ENCODE peak calls at places on chromosomes 11 and 22, in nine cellular contexts. N is chondrocyte, A is sigmoid colon, V is AG09309, S is uterus, R is ascending aorta, K is B cell, E is GM10248, I is GM06990. M is an unnamed sample.

GRCh38 chr22:47374273-47374771 is 611.9 kb downstream of the TBC1D22A start:
- DNase-seq in N (peak; percentile 72), A (peak; percentile 52), V (no peak), S (no peak), R (peak; percentile 41), K (no peak), E (no peak), I (no peak), M (no peak)

GRCh38 chr11:111909378-111909777 is 2.2 kb downstream of the CRYAB start:
- DNase-seq in N (no peak), A (no peak), V (no peak), S (no peak), R (no peak), K (no peak), E (no peak), I (no peak), M (no peak)

GRCh38 chr11:116035972-116036371 is 531.8 kb upstream of the CADM1 start:
- DNase-seq in N (no peak), A (no peak), V (no peak), S (no peak), R (no peak), K (no peak), E (peak; percentile 2), I (no peak), M (no peak)

GRCh38 chr22:42814215-42814614 is 42.9 kb downstream of the ARFGAP3 start:
- DNase-seq in N (no peak), A (no peak), V (no peak), S (no peak), R (no peak), K (no peak), E (no peak), I (no peak), M (no peak)

GRCh38 chr11:19225123-19225522 is 15.6 kb downstream of the E2F8 start:
- DNase-seq in N (no peak), A (no peak), V (no peak), S (no peak), R (no peak), K (no peak), E (no peak), I (no peak), M (no peak)

GRCh38 chr11:57315491-57315890 is 9.3 kb downstream of the TNKS1BP1 start:
- DNase-seq in N (peak; percentile 34), A (no peak), V (no peak), S (no peak), R (no peak), K (no peak), E (no peak), I (no peak), M (no peak)

GRCh38 chr11:109527496-109527895 is 105.5 kb downstream of the C11orf87 start:
- DNase-seq in N (no peak), A (no peak), V (peak; percentile 7), S (no peak), R (no peak), K (no peak), E (no peak), I (no peak), M (no peak)

GRCh38 chr11:8352852-8353505 is 89.3 kb upstream of the LMO1 start:
- DNase-seq in N (peak; percentile 52), A (no peak), V (no peak), S (no peak), R (no peak), K (no peak), E (no peak), I (no peak), M (no peak)

GRCh38 chr22:37985050-37985585 is 763 bp upstream of the SOX10 start:
- DNase-seq in N (no peak), A (no peak), V (no peak), S (no peak), R (no peak), K (no peak), E (no peak), I (no peak), M (no peak)

GRCh38 chr11:129184581-129184980 is 7.5 kb downstream of the ARHGAP32 start:
- DNase-seq in N (no peak), A (no peak), V (no peak), S (no peak), R (no peak), K (no peak), E (no peak), I (no peak), M (no peak)

GRCh38 chr11:128324531-128325141 is 262.7 kb downstream of the ETS1 start:
- DNase-seq in N (no peak), A (no peak), V (no peak), S (no peak), R (no peak), K (no peak), E (no peak), I (no peak), M (no peak)

GRCh38 chr22:23075525-23076216 is 5.4 kb downstream of the GNAZ start:
- DNase-seq in N (peak; percentile 51), A (no peak), V (no peak), S (no peak), R (no peak), K (no peak), E (no peak), I (no peak), M (no peak)

GRCh38 chr22:29105468-29105867 is 32.6 kb downstream of the KREMEN1 start:
- DNase-seq in N (no peak), A (no peak), V (no peak), S (no peak), R (no peak), K (no peak), E (no peak), I (no peak), M (no peak)

GRCh38 chr11:65821107-65821506 is 12.7 kb upstream of the SNX32 start:
- DNase-seq in N (no peak), A (no peak), V (no peak), S (no peak), R (no peak), K (no peak), E (no peak), I (no peak), M (no peak)

GRCh38 chr11:70763606-70764005 is 365.3 kb downstream of the CTTN start:
- DNase-seq in N (peak; percentile 49), A (no peak), V (peak; percentile 53), S (no peak), R (no peak), K (no peak), E (no peak), I (no peak), M (no peak)

GRCh38 chr11:32005786-32006406 is 85.0 kb upstream of the RCN1 start:
- DNase-seq in N (no peak), A (no peak), V (no peak), S (no peak), R (no peak), K (no peak), E (no peak), I (no peak), M (no peak)

DNA sequence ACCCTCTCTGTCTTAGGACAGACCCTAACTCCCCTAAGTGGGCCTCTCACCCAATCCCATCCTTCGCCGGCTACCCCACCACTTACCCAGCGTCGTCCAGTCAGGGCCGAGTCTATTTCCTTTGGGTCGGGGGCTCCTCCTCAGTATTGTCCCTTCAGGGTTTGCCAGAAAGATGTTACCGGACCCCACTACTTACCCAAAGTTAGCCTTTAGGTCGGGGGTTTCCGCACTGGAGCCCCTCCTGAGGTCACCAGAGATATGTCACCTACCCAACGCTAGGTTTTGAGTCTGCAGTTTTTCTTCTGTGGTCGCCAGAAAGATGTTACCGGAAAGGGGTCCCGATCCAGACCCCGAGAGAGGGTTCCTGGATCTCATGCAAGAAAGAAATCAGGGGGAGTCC is 17.9 kb upstream of the B4GALNT4 start:
- DNase-seq in N (peak; percentile 29), A (no peak), V (no peak), S (peak; percentile 14), R (no peak), K (no peak), E (no peak), I (no peak), M (no peak)
- TF ChIP-seq CTCF in N (no peak), A (no peak), V (no peak), S (no peak), R (no peak), K (no peak), E (no peak), I (no peak), M (no peak)

DNA sequence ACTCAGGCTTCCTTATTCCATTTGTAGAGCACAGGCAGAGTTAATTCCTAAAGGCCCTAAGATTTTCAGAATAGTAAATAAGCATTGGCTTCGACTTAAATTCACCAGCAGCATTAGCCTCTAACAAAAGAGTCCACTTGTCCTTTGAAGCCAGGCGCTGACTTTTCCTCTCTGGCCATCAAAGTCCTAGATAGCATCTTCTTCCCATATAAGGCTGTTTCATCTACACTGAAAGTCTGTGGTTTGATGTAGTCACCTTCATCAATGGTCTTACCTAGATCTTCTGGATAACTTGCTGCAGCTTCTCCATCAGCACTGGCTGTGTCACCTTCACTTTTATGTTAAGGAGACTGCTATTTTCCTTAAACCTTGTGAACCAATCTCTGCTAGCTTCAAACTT is 118.3 kb upstream of the SOX6 start:
- DNase-seq in N (no peak), A (no peak), V (no peak), S (no peak), R (no peak), K (no peak), E (no peak), I (no peak), M (no peak)
- TF ChIP-seq CTCF in N (no peak), A (no peak), V (no peak), S (no peak), R (no peak), K (no peak), E (no peak), I (no peak), M (no peak)

GRCh38 chr11:10906521-10906920 is 48.7 kb upstream of the ZBED5 start:
- DNase-seq in N (no peak), A (no peak), V (no peak), S (no peak), R (no peak), K (no peak), E (no peak), I (no peak), M (no peak)
- TF ChIP-seq CTCF in N (peak; percentile 68), A (no peak), V (peak; percentile 33), S (no peak), R (peak; percentile 20), K (no peak), E (no peak), I (no peak), M (no peak)

GRCh38 chr22:19723165-19723989 is at the start of gene GP1BB:
- DNase-seq in N (no peak), A (no peak), V (no peak), S (no peak), R (no peak), K (no peak), E (no peak), I (peak; percentile 40), M (no peak)
- TF ChIP-seq CTCF in N (peak; percentile 3), A (no peak), V (no peak), S (no peak), R (no peak), K (peak; percentile 29), E (peak; percentile 17), I (peak; percentile 10), M (no peak)

GRCh38 chr11:114463999-114464398 is 24.7 kb downstream of the REXO2 start:
- DNase-seq in N (no peak), A (no peak), V (no peak), S (no peak), R (no peak), K (no peak), E (no peak), I (no peak), M (no peak)
- TF ChIP-seq CTCF in N (no peak), A (no peak), V (no peak), S (no peak), R (no peak), K (no peak), E (no peak), I (no peak), M (no peak)

GRCh38 chr11:103202048-103202651 is 92.9 kb downstream of the DYNC2H1 start:
- DNase-seq in N (no peak), A (no peak), V (no peak), S (no peak), R (no peak), K (no peak), E (peak; percentile 6), I (no peak), M (no peak)
- TF ChIP-seq CTCF in N (peak; percentile 88), A (no peak), V (peak; percentile 67), S (peak; percentile 10), R (peak; percentile 41), K (no peak), E (peak; percentile 36), I (peak; percentile 44), M (no peak)